ENCODE peak calls at places on chromosomes 3 and 15, in nine cellular contexts. T is nephron progenitor cell, H is foreskin fibroblast, C is MCF 10A, Y is mammary epithelial cell, Z is glutamatergic neuron, O is retinal pigment epithelial cell, X is Peyer's patch, N is heart left ventricle. U is an unnamed sample.

GRCh38 chr15:74789171-74789627 is 7.3 kb downstream of the CSK start:
- DNase-seq in O (no peak), Y (no peak), C (peak; percentile 46), X (peak; percentile 89), H (no peak), T (no peak), N (no peak), Z (no peak), U (no peak)

GRCh38 chr3:50423543-50423942 is 64.2 kb upstream of the TMEM115 start:
- DNase-seq in C (no peak), T (no peak), H (no peak), X (no peak), O (no peak), Z (no peak), Y (no peak), N (no peak), U (no peak)

GRCh38 chr15:51580982-51581381 is 41.6 kb downstream of the DMXL2 start:
- DNase-seq in H (no peak), Z (no peak), C (no peak), X (no peak), Y (no peak), N (no peak), T (no peak), O (no peak), U (no peak)

GRCh38 chr3:140467104-140467577 is 210.7 kb upstream of the TRIM42 start:
- DNase-seq in N (no peak), T (no peak), Z (no peak), X (no peak), O (peak; percentile 90), Y (peak; percentile 58), H (peak; percentile 60), C (peak; percentile 50), U (no peak)

GRCh38 chr15:64144192-64144564 is 7.4 kb upstream of the SNX22 start:
- DNase-seq in H (no peak), N (no peak), Z (no peak), T (no peak), Y (no peak), C (no peak), O (no peak), X (no peak), U (no peak)

GRCh38 chr15:86273309-86273708 is 193.6 kb downstream of the AGBL1 start:
- DNase-seq in Z (no peak), O (no peak), N (no peak), X (no peak), H (no peak), C (peak; percentile 10), T (no peak), Y (no peak), U (no peak)

GRCh38 chr3:13712682-13713180 is 163.8 kb downstream of the FBLN2 start:
- DNase-seq in Z (peak; percentile 4), H (no peak), T (no peak), C (no peak), N (no peak), O (no peak), Y (no peak), X (no peak), U (no peak)

GRCh38 chr3:165636682-165637010 is 200.6 kb downstream of the BCHE start:
- DNase-seq in T (no peak), O (no peak), N (no peak), C (no peak), Z (no peak), Y (no peak), H (no peak), X (no peak), U (no peak)

GRCh38 chr3:187750513-187751123 is 5.3 kb upstream of the BCL6 start:
- DNase-seq in X (no peak), T (peak; percentile 44), H (peak; percentile 39), N (no peak), O (no peak), C (no peak), Y (no peak), Z (no peak), U (no peak)

GRCh38 chr15:25347707-25348106 is 91.1 kb downstream of the UBE3A start:
- DNase-seq in N (no peak), Y (no peak), Z (no peak), O (no peak), H (no peak), T (no peak), C (no peak), X (no peak), U (no peak)

GRCh38 chr15:25346371-25346770 is 92.5 kb downstream of the UBE3A start:
- DNase-seq in O (no peak), T (no peak), Y (peak; percentile 27), X (no peak), C (peak; percentile 9), H (no peak), Z (no peak), N (no peak), U (no peak)

GRCh38 chr15:25342629-25343028 is 96.2 kb downstream of the UBE3A start:
- DNase-seq in N (no peak), X (no peak), Z (peak; percentile 19), C (no peak), O (no peak), H (no peak), T (no peak), Y (no peak), U (no peak)

GRCh38 chr15:25345943-25346342 is 92.9 kb downstream of the UBE3A start:
- DNase-seq in X (no peak), Z (peak; percentile 40), C (peak; percentile 57), T (peak; percentile 4), H (no peak), O (peak; percentile 4), N (peak; percentile 66), Y (peak; percentile 42), U (no peak)
- TF ChIP-seq CTCF in X (no peak), Z (no peak), C (no peak), T (no peak), H (no peak), O (peak; percentile 61), N (peak; percentile 14), Y (peak; percentile 9), U (peak; percentile 23)

GRCh38 chr3:143428351-143428750 is 308.8 kb downstream of the CHST2 start:
- DNase-seq in Z (no peak), N (no peak), H (no peak), X (no peak), Y (no peak), O (no peak), C (no peak), T (no peak), U (no peak)

GRCh38 chr3:143429628-143430514 is 310.3 kb downstream of the CHST2 start:
- DNase-seq in N (no peak), H (peak; percentile 31), Z (no peak), O (no peak), X (no peak), C (no peak), Y (no peak), T (no peak), U (no peak)

GRCh38 chr3:143436231-143436930 is 316.8 kb downstream of the CHST2 start:
- DNase-seq in Y (no peak), C (no peak), H (peak; percentile 88), X (no peak), N (no peak), O (no peak), T (no peak), Z (no peak), U (no peak)

GRCh38 chr3:143430582-143430981 is 311.0 kb downstream of the CHST2 start:
- DNase-seq in C (no peak), N (no peak), O (no peak), H (no peak), X (no peak), T (no peak), Y (no peak), Z (no peak), U (no peak)

GRCh38 chr3:143433787-143434378 is 314.3 kb downstream of the CHST2 start:
- DNase-seq in T (no peak), N (no peak), Z (no peak), O (no peak), Y (no peak), H (no peak), X (peak; percentile 49), C (peak; percentile 36), U (no peak)
- TF ChIP-seq CTCF in T (peak; percentile 19), N (no peak), Z (peak; percentile 45), O (peak; percentile 57), Y (peak; percentile 59), H (peak; percentile 32), X (peak; percentile 48), C (peak; percentile 30), U (peak; percentile 28)

GRCh38 chr15:71252036-71252898 is 137.0 kb downstream of the THSD4 start:
- DNase-seq in Y (no peak), H (peak; percentile 61), O (no peak), Z (no peak), N (no peak), X (peak; percentile 66), C (peak; percentile 13), T (no peak), U (no peak)
- TF ChIP-seq CTCF in Y (no peak), H (no peak), O (no peak), Z (no peak), N (no peak), X (peak; percentile 46), C (no peak), T (no peak), U (no peak)

GRCh38 chr3:29755416-29755815 is 474.5 kb downstream of the RBMS3 start:
- DNase-seq in C (no peak), Z (no peak), N (no peak), X (no peak), T (no peak), O (no peak), H (no peak), Y (no peak), U (no peak)

GRCh38 chr3:29759021-29759359 is 478.1 kb downstream of the RBMS3 start:
- DNase-seq in X (no peak), H (peak; percentile 77), N (peak; percentile 21), Z (no peak), Y (no peak), C (no peak), O (no peak), T (no peak), U (no peak)

GRCh38 chr3:29758108-29759020 is 477.5 kb downstream of the RBMS3 start:
- DNase-seq in H (peak; percentile 82), X (no peak), T (no peak), Y (peak; percentile 77), Z (no peak), O (peak; percentile 71), C (peak; percentile 93), N (no peak), U (peak; percentile 79)

GRCh38 chr3:29759443-29760033 is 478.7 kb downstream of the RBMS3 start:
- DNase-seq in O (peak; percentile 39), X (no peak), T (no peak), Y (peak; percentile 78), Z (no peak), C (peak; percentile 90), N (peak; percentile 11), H (peak; percentile 54), U (no peak)

DNA sequence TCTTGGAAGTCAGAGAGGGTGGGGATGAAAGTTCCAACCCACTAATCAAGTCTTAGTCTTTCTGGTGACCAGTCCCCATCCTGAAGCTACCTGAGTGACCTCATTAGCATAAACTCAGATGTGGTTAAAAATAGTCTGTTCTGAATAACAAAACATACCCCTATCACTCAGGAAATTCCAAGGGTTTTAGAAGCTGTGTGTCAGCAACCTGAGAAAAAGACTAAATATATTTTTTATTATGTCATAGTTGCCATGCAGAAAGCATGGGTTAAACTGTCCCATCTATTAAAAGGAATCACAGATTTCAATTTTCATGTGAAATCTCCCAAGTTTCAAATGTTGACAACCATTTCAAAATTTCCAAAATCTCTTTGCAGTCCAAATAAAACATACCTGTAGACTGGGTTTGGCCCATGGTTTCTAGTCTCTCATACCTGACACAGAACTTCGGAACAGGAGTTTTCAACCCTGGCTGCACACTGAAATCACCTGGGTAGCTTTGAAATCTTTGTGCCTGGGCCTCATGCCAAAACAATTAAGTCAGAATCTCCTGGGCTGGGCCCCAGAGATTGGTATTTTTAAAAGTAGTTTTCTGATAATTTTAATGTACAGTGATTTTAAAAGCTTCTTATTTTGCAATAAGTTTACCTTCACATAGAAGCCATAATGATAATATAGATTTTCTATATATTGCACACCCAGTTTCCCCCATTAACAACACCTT is 476.3 kb downstream of the RBMS3 start:
- DNase-seq in Y (peak; percentile 76), O (no peak), T (no peak), N (peak; percentile 15), X (no peak), Z (no peak), H (peak; percentile 29), C (peak; percentile 80), U (no peak)
- TF ChIP-seq CTCF in Y (no peak), O (no peak), T (no peak), N (no peak), X (no peak), Z (no peak), H (no peak), C (no peak), U (no peak)